ENCODE peak calls at places on chromosomes 7 and 10, in eight cellular contexts. One of them, this sample, is unnamed. For H3K4me1, the result is how much of the 10 kb centered on the place peaks cover.

GRCh38 chr10:8060704-8061121 is 6.2 kb downstream of the GATA3 start:
- DNase-seq in sigmoid colon: no peak
- DNase-seq in upper lobe of left lung: no peak
- DNase-seq in stomach: no peak
- DNase-seq in A549: no peak
- DNase-seq in transverse colon: no peak
- DNase-seq in K562: no peak
- DNase-seq in tibial nerve: no peak
- DNase-seq in this sample: no peak

GRCh38 chr7:94069154-94069739 is 65.1 kb upstream of the BET1 start:
- DNase-seq in tibial nerve: no peak
- DNase-seq in K562: no peak
- DNase-seq in A549: no peak
- DNase-seq in transverse colon: no peak
- DNase-seq in stomach: no peak
- DNase-seq in sigmoid colon: no peak
- DNase-seq in upper lobe of left lung: no peak
- DNase-seq in this sample: no peak

GRCh38 chr7:157397036-157397720 is 60.4 kb downstream of the DNAJB6 start:
- DNase-seq in transverse colon: no peak
- DNase-seq in upper lobe of left lung: peak
- DNase-seq in A549: no peak
- DNase-seq in tibial nerve: no peak
- DNase-seq in stomach: no peak
- DNase-seq in K562: no peak
- DNase-seq in sigmoid colon: peak
- DNase-seq in this sample: no peak

GRCh38 chr7:137017221-137017620 is 148.8 kb downstream of the CHRM2 start:
- DNase-seq in upper lobe of left lung: no peak
- DNase-seq in A549: no peak
- DNase-seq in transverse colon: no peak
- DNase-seq in sigmoid colon: no peak
- DNase-seq in K562: no peak
- DNase-seq in tibial nerve: no peak
- DNase-seq in stomach: no peak
- DNase-seq in this sample: no peak

GRCh38 chr7:115933463-115933862 is 97.1 kb downstream of the TFEC start:
- DNase-seq in transverse colon: no peak
- DNase-seq in K562: no peak
- DNase-seq in upper lobe of left lung: no peak
- DNase-seq in tibial nerve: no peak
- DNase-seq in sigmoid colon: no peak
- DNase-seq in A549: no peak
- DNase-seq in stomach: no peak
- DNase-seq in this sample: no peak

GRCh38 chr10:21336476-21337170 is 188.9 kb downstream of the SKIDA1 start:
- DNase-seq in K562: peak
- DNase-seq in stomach: no peak
- DNase-seq in tibial nerve: no peak
- DNase-seq in transverse colon: no peak
- DNase-seq in sigmoid colon: no peak
- DNase-seq in upper lobe of left lung: peak
- DNase-seq in A549: peak
- DNase-seq in this sample: peak

GRCh38 chr10:23172429-23172828 is 19.7 kb upstream of the PTF1A start:
- DNase-seq in A549: no peak
- DNase-seq in sigmoid colon: no peak
- DNase-seq in tibial nerve: no peak
- DNase-seq in upper lobe of left lung: peak
- DNase-seq in transverse colon: no peak
- DNase-seq in stomach: no peak
- DNase-seq in K562: no peak
- DNase-seq in this sample: no peak

GRCh38 chr7:80047856-80048459 is 86.7 kb upstream of the GNAI1 start:
- DNase-seq in K562: no peak
- DNase-seq in upper lobe of left lung: no peak
- DNase-seq in A549: no peak
- DNase-seq in transverse colon: no peak
- DNase-seq in stomach: no peak
- DNase-seq in sigmoid colon: no peak
- DNase-seq in tibial nerve: no peak
- DNase-seq in this sample: no peak

GRCh38 chr10:123009105-123009805 is 449 bp downstream of the ACADSB start:
- DNase-seq in sigmoid colon: peak
- DNase-seq in K562: peak
- DNase-seq in upper lobe of left lung: peak
- DNase-seq in stomach: peak
- DNase-seq in transverse colon: peak
- DNase-seq in A549: no peak
- DNase-seq in tibial nerve: no peak
- DNase-seq in this sample: peak

GRCh38 chr10:70381491-70382421 is 669 bp downstream of the LRRC20 start:
- DNase-seq in sigmoid colon: peak
- DNase-seq in upper lobe of left lung: peak
- DNase-seq in A549: peak
- DNase-seq in tibial nerve: no peak
- DNase-seq in transverse colon: peak
- DNase-seq in K562: peak
- DNase-seq in stomach: peak
- DNase-seq in this sample: peak

GRCh38 chr7:116569737-116570136 is 44.9 kb downstream of the CAV1 start:
- DNase-seq in upper lobe of left lung: no peak
- DNase-seq in K562: no peak
- DNase-seq in tibial nerve: no peak
- DNase-seq in transverse colon: no peak
- DNase-seq in stomach: no peak
- DNase-seq in sigmoid colon: no peak
- DNase-seq in A549: peak
- DNase-seq in this sample: no peak

GRCh38 chr7:82625377-82625776 is 181.8 kb upstream of the CACNA2D1 start:
- DNase-seq in A549: no peak
- DNase-seq in stomach: no peak
- DNase-seq in sigmoid colon: no peak
- DNase-seq in K562: no peak
- DNase-seq in upper lobe of left lung: no peak
- DNase-seq in tibial nerve: no peak
- DNase-seq in transverse colon: no peak
- DNase-seq in this sample: no peak

GRCh38 chr7:891805-892204 is 15.5 kb downstream of the GET4 start:
- DNase-seq in tibial nerve: no peak
- DNase-seq in sigmoid colon: no peak
- DNase-seq in transverse colon: no peak
- DNase-seq in A549: no peak
- DNase-seq in upper lobe of left lung: peak
- DNase-seq in K562: no peak
- DNase-seq in stomach: no peak
- DNase-seq in this sample: no peak

GRCh38 chr10:111161109-111161874 is 84.5 kb downstream of the ADRA2A start:
- DNase-seq in transverse colon: no peak
- DNase-seq in K562: no peak
- DNase-seq in upper lobe of left lung: no peak
- DNase-seq in tibial nerve: no peak
- DNase-seq in sigmoid colon: no peak
- DNase-seq in A549: no peak
- DNase-seq in stomach: no peak
- DNase-seq in this sample: no peak

GRCh38 chr7:101162551-101163280 is 2.7 kb downstream of the VGF start:
- DNase-seq in transverse colon: peak
- DNase-seq in upper lobe of left lung: peak
- DNase-seq in A549: peak
- DNase-seq in stomach: no peak
- DNase-seq in tibial nerve: no peak
- DNase-seq in K562: peak
- DNase-seq in sigmoid colon: no peak
- DNase-seq in this sample: no peak

DNA sequence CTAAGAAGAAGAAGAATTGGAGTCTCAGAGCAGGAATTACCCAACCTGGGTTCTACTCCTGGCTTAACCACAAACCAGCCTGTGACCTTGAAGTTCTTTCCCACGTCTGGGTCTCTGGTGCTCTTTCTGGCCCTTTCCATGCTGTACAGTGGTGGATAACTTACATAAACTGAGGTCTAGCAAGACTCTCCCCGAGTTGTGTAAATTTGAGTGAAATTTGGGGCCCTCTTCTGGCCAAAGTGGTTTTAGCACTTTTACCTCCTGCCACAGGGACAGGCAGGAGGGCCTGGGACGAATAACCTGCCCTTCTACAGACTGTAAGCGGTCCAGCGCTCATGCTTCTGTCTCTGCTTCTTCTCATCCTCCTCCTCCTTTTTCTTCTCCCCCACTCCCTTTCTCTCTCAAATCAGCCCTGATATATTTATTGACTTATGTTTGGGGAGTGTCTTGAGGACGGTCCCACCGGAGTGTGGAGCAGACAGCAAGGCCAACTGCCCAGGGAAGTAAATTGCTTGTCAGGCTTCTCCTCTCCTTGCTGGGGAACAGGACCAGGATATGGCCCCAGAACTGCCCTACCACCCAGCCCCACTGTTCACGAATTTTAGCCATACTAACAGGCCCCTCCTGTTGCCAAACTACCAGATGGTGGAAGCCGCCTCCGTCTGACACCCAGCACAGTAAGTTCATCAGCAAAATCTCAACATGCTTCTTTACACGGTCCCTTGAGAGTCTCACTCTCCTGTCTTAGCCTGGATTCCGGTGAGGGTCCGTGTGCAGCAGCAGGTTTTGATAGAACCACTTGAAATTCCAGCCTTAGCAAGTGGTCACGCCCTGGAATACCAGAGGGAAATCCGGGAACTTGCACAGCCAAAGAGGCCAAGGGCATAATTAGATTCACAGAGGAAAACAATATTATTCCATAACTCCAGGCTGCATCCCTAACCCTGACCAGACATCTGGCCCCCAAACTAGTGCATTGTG is 4.1 kb upstream of the SH3PXD2A start:
- DNase-seq in K562: peak
- DNase-seq in upper lobe of left lung: no peak
- DNase-seq in A549: peak
- DNase-seq in transverse colon: peak
- DNase-seq in stomach: peak
- DNase-seq in tibial nerve: peak
- DNase-seq in sigmoid colon: peak
- DNase-seq in this sample: no peak
- TF ChIP-seq EP300 in K562: no peak
- TF ChIP-seq EP300 in upper lobe of left lung: no peak
- TF ChIP-seq EP300 in A549: no peak
- TF ChIP-seq EP300 in transverse colon: no peak
- TF ChIP-seq EP300 in stomach: no peak
- TF ChIP-seq EP300 in tibial nerve: no peak
- TF ChIP-seq EP300 in sigmoid colon: no peak
- TF ChIP-seq EP300 in this sample: no peak

DNA sequence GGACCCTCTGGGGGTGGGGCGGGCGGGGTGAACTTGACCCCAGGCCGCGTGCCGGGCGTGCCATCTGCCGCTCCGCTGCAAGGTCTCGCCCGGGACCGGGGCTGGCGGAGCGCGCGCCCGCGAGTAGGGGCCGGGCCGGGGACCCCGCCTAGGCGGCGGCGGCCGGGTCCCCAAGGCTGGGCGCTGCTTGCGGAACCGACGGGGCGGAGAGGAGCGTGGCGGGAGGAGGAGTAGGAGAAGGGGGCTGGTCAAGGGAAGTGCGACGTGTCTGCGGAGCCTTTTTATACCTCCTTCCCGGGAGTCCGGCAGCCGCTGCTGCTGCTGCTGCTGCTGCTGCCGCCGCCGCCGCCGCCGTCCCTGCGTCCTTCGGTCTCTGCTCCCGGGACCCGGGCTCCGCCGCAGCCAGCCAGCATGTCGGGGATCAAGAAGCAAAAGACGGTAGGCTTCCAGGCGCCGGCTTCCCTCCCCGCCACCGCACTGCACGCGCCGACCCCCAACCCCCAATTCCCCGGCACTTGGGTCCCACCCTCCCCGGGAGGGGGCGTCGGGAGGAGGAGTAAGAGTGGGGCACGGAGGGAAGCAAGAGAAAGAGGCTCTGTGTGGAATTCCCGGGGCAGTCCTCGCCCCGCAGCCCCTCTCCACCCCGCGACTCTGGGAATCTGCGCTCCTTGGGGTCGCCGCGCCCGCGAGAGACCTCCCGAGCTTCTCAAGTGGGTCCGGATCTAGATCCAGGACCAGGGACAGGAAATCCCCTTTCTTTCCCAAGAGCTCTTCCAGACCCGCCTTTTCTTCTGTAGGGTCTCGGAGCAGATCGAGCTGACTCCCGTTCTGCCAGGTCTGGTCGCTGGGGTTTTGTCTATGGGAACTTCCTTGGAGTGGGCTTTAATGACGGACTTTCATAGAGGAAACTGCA is at the start of gene PAPSS2:
- DNase-seq in sigmoid colon: peak
- DNase-seq in K562: no peak
- DNase-seq in transverse colon: peak
- DNase-seq in tibial nerve: peak
- DNase-seq in upper lobe of left lung: peak
- DNase-seq in stomach: peak
- DNase-seq in A549: peak
- DNase-seq in this sample: peak
- TF ChIP-seq CTCF in sigmoid colon: no peak
- TF ChIP-seq CTCF in K562: no peak
- TF ChIP-seq CTCF in transverse colon: no peak
- TF ChIP-seq CTCF in tibial nerve: no peak
- TF ChIP-seq CTCF in upper lobe of left lung: no peak
- TF ChIP-seq CTCF in stomach: no peak
- TF ChIP-seq CTCF in A549: no peak
- TF ChIP-seq CTCF in this sample: no peak

DNA sequence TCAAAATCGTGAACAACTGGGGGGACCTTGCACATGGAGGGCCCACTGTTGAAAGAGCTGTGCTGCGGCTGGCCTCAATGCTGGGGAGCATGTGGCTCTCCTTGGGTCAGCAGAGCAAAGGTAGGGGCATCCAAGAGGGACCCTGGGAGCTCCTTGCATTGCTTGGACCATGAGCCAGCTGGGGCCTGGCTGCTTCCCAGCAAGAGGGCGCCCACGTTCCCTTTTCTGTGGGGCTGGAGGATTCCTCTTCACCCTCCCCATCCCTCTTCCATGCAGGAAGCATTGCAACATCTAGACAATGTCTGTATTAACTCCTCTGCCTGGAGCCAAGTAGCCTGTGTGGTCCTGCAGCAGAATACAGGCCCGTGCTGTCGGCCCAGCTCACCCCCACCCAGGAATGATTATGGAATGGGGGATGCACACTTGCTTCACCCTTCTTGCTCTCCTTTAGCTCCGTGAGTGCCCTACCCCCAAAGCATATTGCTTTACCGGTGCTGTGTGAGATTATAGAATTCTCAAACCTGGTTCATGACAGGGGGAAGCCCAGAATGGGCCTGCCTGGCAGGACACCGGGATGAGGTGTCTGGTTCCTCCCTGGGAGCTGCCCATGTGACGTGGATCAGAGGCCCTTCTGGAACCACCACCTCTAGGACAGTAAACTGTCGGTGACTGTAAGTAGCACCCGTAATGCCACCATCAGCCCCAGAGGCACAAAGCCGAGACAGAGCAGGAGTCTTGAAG is 61.9 kb downstream of the SYPL1 start:
- DNase-seq in tibial nerve: no peak
- DNase-seq in transverse colon: no peak
- DNase-seq in K562: no peak
- DNase-seq in upper lobe of left lung: no peak
- DNase-seq in A549: peak
- DNase-seq in stomach: no peak
- DNase-seq in sigmoid colon: peak
- DNase-seq in this sample: peak
- H3K4me1 ChIP-seq in tibial nerve: under half
- H3K4me1 ChIP-seq in transverse colon: under half
- H3K4me1 ChIP-seq in K562: under half
- H3K4me1 ChIP-seq in upper lobe of left lung: under half
- H3K4me1 ChIP-seq in A549: under half
- H3K4me1 ChIP-seq in stomach: under half
- H3K4me1 ChIP-seq in sigmoid colon: under half
- H3K4me1 ChIP-seq in this sample: under half

GRCh38 chr7:78020131-78020873 is 221.7 kb downstream of the PHTF2 start:
- DNase-seq in K562: peak
- DNase-seq in A549: peak
- DNase-seq in sigmoid colon: peak
- DNase-seq in tibial nerve: peak
- DNase-seq in stomach: peak
- DNase-seq in transverse colon: peak
- DNase-seq in upper lobe of left lung: no peak
- DNase-seq in this sample: peak
- TF ChIP-seq EP300 in K562: no peak
- TF ChIP-seq EP300 in A549: no peak
- TF ChIP-seq EP300 in sigmoid colon: no peak
- TF ChIP-seq EP300 in tibial nerve: no peak
- TF ChIP-seq EP300 in stomach: no peak
- TF ChIP-seq EP300 in transverse colon: no peak
- TF ChIP-seq EP300 in upper lobe of left lung: no peak
- TF ChIP-seq EP300 in this sample: no peak

This sample was measured in ovary.